ENCODE peak calls at places on chromosomes 16 and 17, in six cellular contexts. One of them, this sample, is unnamed.

GRCh38 chr17:34998205-34998604 is 17.9 kb downstream of the LIG3 start:
- DNase-seq in hypothalamus: peak
- DNase-seq in CD4-positive, CD25-positive, alpha-beta regulatory T cell: peak
- DNase-seq in activated T-helper 1 cell treated with anti-CD3 and anti-CD28 coated beads, Interleukin-2, amount 50 U/mL, for 16 hours: peak
- DNase-seq in EH: peak
- DNase-seq in ELR: peak
- DNase-seq in this sample: no peak

GRCh38 chr16:53090591-53091507 is 36.1 kb downstream of the CHD9 start:
- DNase-seq in hypothalamus: peak
- DNase-seq in CD4-positive, CD25-positive, alpha-beta regulatory T cell: peak
- DNase-seq in activated T-helper 1 cell treated with anti-CD3 and anti-CD28 coated beads, Interleukin-2, amount 50 U/mL, for 16 hours: no peak
- DNase-seq in EH: peak
- DNase-seq in ELR: peak
- DNase-seq in this sample: no peak

GRCh38 chr16:1224558-1224957 is 510 bp downstream of the TPSG1 start:
- DNase-seq in hypothalamus: no peak
- DNase-seq in CD4-positive, CD25-positive, alpha-beta regulatory T cell: no peak
- DNase-seq in activated T-helper 1 cell treated with anti-CD3 and anti-CD28 coated beads, Interleukin-2, amount 50 U/mL, for 16 hours: no peak
- DNase-seq in EH: no peak
- DNase-seq in ELR: no peak
- DNase-seq in this sample: no peak

GRCh38 chr17:75908201-75908600 is 3.5 kb upstream of the MRPL38 start:
- DNase-seq in hypothalamus: peak
- DNase-seq in CD4-positive, CD25-positive, alpha-beta regulatory T cell: no peak
- DNase-seq in activated T-helper 1 cell treated with anti-CD3 and anti-CD28 coated beads, Interleukin-2, amount 50 U/mL, for 16 hours: no peak
- DNase-seq in EH: peak
- DNase-seq in ELR: no peak
- DNase-seq in this sample: peak

GRCh38 chr16:57235128-57236092 is 9.6 kb upstream of the ARL2BP start:
- DNase-seq in hypothalamus: no peak
- DNase-seq in CD4-positive, CD25-positive, alpha-beta regulatory T cell: no peak
- DNase-seq in activated T-helper 1 cell treated with anti-CD3 and anti-CD28 coated beads, Interleukin-2, amount 50 U/mL, for 16 hours: no peak
- DNase-seq in EH: peak
- DNase-seq in ELR: peak
- DNase-seq in this sample: no peak

GRCh38 chr17:82097187-82097918 is 683 bp downstream of the FASN start:
- DNase-seq in hypothalamus: no peak
- DNase-seq in CD4-positive, CD25-positive, alpha-beta regulatory T cell: peak
- DNase-seq in activated T-helper 1 cell treated with anti-CD3 and anti-CD28 coated beads, Interleukin-2, amount 50 U/mL, for 16 hours: no peak
- DNase-seq in EH: peak
- DNase-seq in ELR: peak
- DNase-seq in this sample: peak

GRCh38 chr17:7856081-7856791 is 1.1 kb downstream of the NAA38 start:
- DNase-seq in hypothalamus: no peak
- DNase-seq in CD4-positive, CD25-positive, alpha-beta regulatory T cell: peak
- DNase-seq in activated T-helper 1 cell treated with anti-CD3 and anti-CD28 coated beads, Interleukin-2, amount 50 U/mL, for 16 hours: no peak
- DNase-seq in EH: peak
- DNase-seq in ELR: peak
- DNase-seq in this sample: peak

GRCh38 chr17:2957631-2958286 is 105.6 kb downstream of the OR1D5 start:
- DNase-seq in hypothalamus: no peak
- DNase-seq in CD4-positive, CD25-positive, alpha-beta regulatory T cell: no peak
- DNase-seq in activated T-helper 1 cell treated with anti-CD3 and anti-CD28 coated beads, Interleukin-2, amount 50 U/mL, for 16 hours: no peak
- DNase-seq in EH: peak
- DNase-seq in ELR: no peak
- DNase-seq in this sample: no peak

GRCh38 chr16:46733319-46733830 is 14.8 kb downstream of the MYLK3 start:
- DNase-seq in hypothalamus: no peak
- DNase-seq in CD4-positive, CD25-positive, alpha-beta regulatory T cell: no peak
- DNase-seq in activated T-helper 1 cell treated with anti-CD3 and anti-CD28 coated beads, Interleukin-2, amount 50 U/mL, for 16 hours: no peak
- DNase-seq in EH: no peak
- DNase-seq in ELR: no peak
- DNase-seq in this sample: no peak

GRCh38 chr17:30232822-30233427 is 2.6 kb downstream of the SLC6A4 start:
- DNase-seq in hypothalamus: no peak
- DNase-seq in CD4-positive, CD25-positive, alpha-beta regulatory T cell: no peak
- DNase-seq in activated T-helper 1 cell treated with anti-CD3 and anti-CD28 coated beads, Interleukin-2, amount 50 U/mL, for 16 hours: no peak
- DNase-seq in EH: no peak
- DNase-seq in ELR: no peak
- DNase-seq in this sample: no peak

GRCh38 chr16:82002831-82003230 is 8.4 kb downstream of the SDR42E1 start:
- DNase-seq in hypothalamus: no peak
- DNase-seq in CD4-positive, CD25-positive, alpha-beta regulatory T cell: no peak
- DNase-seq in activated T-helper 1 cell treated with anti-CD3 and anti-CD28 coated beads, Interleukin-2, amount 50 U/mL, for 16 hours: no peak
- DNase-seq in EH: no peak
- DNase-seq in ELR: no peak
- DNase-seq in this sample: no peak

GRCh38 chr17:80047176-80047575 is 10.7 kb downstream of the CCDC40 start:
- DNase-seq in hypothalamus: no peak
- DNase-seq in CD4-positive, CD25-positive, alpha-beta regulatory T cell: no peak
- DNase-seq in activated T-helper 1 cell treated with anti-CD3 and anti-CD28 coated beads, Interleukin-2, amount 50 U/mL, for 16 hours: no peak
- DNase-seq in EH: no peak
- DNase-seq in ELR: no peak
- DNase-seq in this sample: no peak